ENCODE peak calls at places on chromosomes 16 and 17, in eight cellular contexts. W is mucosa of gallbladder; H is neural progenitor cell; I is cortex of kidney; C is ecto neural progenitor cell; U is stimulated activated CD8-positive, alpha-beta memory T cell treated with anti-CD3 and anti-CD28 coated beads, Interleukin-2, amount 100 ng/mL, for 48 hours; L is heart left ventricle; S is BE2C. Y is an unnamed sample.

GRCh38 chr17:42111901-42112551 is 488 bp downstream of the DHX58 start:
- DNase-seq in H (no peak), C (no peak), I (no peak), U (no peak), L (no peak), W (no peak), S (no peak), Y (no peak)

GRCh38 chr16:4945560-4946502 is 8.9 kb upstream of the PPL start:
- DNase-seq in L (no peak), I (no peak), S (no peak), C (no peak), H (no peak), U (no peak), W (no peak), Y (no peak)

GRCh38 chr16:88638323-88639230 is at the start of gene IL17C:
- DNase-seq in L (no peak), W (no peak), S (no peak), H (no peak), C (no peak), U (no peak), I (no peak), Y (no peak)

GRCh38 chr17:39579318-39580081 is 28.2 kb downstream of the NEUROD2 start:
- DNase-seq in I (no peak), U (no peak), S (no peak), L (peak), H (peak), W (no peak), C (peak), Y (no peak)

GRCh38 chr16:78894872-78895271 is 705.7 kb downstream of the MAF start:
- DNase-seq in H (no peak), L (no peak), C (no peak), I (no peak), U (no peak), S (no peak), W (no peak), Y (no peak)

GRCh38 chr16:68087688-68088087 is 2.5 kb downstream of the NFATC3 start:
- DNase-seq in S (no peak), L (no peak), W (no peak), C (no peak), U (no peak), I (no peak), H (no peak), Y (no peak)

GRCh38 chr17:14372905-14373559 is 72.2 kb downstream of the HS3ST3B1 start:
- DNase-seq in S (no peak), U (no peak), C (peak), I (no peak), W (no peak), H (peak), L (no peak), Y (no peak)

GRCh38 chr16:569445-570254 is at the start of gene PIGQ:
- DNase-seq in C (peak), U (peak), W (peak), S (peak), L (peak), H (peak), I (no peak), Y (peak)

GRCh38 chr16:3945751-3946603 is 65.5 kb upstream of the CREBBP start:
- DNase-seq in H (no peak), W (peak), S (no peak), L (no peak), I (no peak), U (no peak), C (no peak), Y (no peak)

GRCh38 chr17:57016764-57017116 is 38.8 kb downstream of the SCPEP1 start:
- DNase-seq in L (no peak), S (no peak), H (no peak), W (no peak), C (no peak), I (no peak), U (no peak), Y (no peak)

GRCh38 chr17:75499313-75500022 is 15.9 kb downstream of the CASKIN2 start:
- DNase-seq in L (no peak), I (no peak), S (no peak), H (no peak), U (no peak), W (no peak), C (no peak), Y (peak)

Y was measured in SK-N-SH.